ENCODE peak calls at places on chromosomes 3 and 15, in ten cellular contexts. F, D, U, R, N, L, A, Z, P and T are unnamed samples.

GRCh38 chr3:102060814-102061213 is 211.5 kb downstream of the NFKBIZ start:
- DNase-seq in U (no peak), F (no peak), D (peak), R (peak), A (no peak), P (no peak), Z (peak), N (no peak), L (no peak), T (no peak)

GRCh38 chr15:56351362-56351761 is 13.9 kb upstream of the TEX9 start:
- DNase-seq in A (no peak), R (no peak), P (no peak), N (no peak), L (no peak), U (no peak), Z (no peak), D (no peak), F (no peak), T (no peak)

GRCh38 chr15:57146394-57147140 is 228.1 kb downstream of the TCF12 start:
- DNase-seq in L (no peak), P (peak), R (peak), U (peak), N (no peak), A (peak), F (no peak), Z (peak), D (peak), T (no peak)

GRCh38 chr3:71039332-71039731 is 544.2 kb downstream of the FOXP1 start:
- DNase-seq in P (no peak), R (no peak), U (no peak), D (no peak), L (no peak), F (no peak), Z (no peak), N (no peak), A (no peak), T (no peak)

GRCh38 chr3:184299488-184300376 is 691 bp downstream of the PSMD2 start:
- DNase-seq in D (no peak), N (no peak), L (no peak), R (peak), F (no peak), Z (peak), U (no peak), P (peak), A (no peak), T (no peak)

GRCh38 chr3:159773706-159774105 is 214.9 kb upstream of the IL12A start:
- DNase-seq in F (no peak), A (no peak), N (no peak), R (no peak), P (no peak), L (no peak), U (no peak), Z (no peak), D (no peak), T (no peak)

GRCh38 chr3:8539419-8539818 is 37.8 kb downstream of the LMCD1 start:
- DNase-seq in L (no peak), F (no peak), R (no peak), D (no peak), Z (no peak), P (no peak), N (no peak), A (no peak), U (no peak), T (no peak)

GRCh38 chr3:152271465-152272035 is 2.8 kb downstream of the MBNL1 start:
- DNase-seq in L (no peak), Z (no peak), D (no peak), F (no peak), N (no peak), A (no peak), P (no peak), U (no peak), R (no peak), T (no peak)

GRCh38 chr3:144375122-144375521 is 403.5 kb downstream of the DIPK2A start:
- DNase-seq in Z (no peak), L (no peak), P (no peak), F (no peak), A (no peak), N (no peak), R (no peak), D (no peak), U (no peak), T (no peak)

GRCh38 chr15:41564286-41564959 is 5.4 kb downstream of the TYRO3 start:
- DNase-seq in A (no peak), L (no peak), D (no peak), P (peak), R (peak), Z (no peak), U (peak), N (peak), F (no peak), T (no peak)

GRCh38 chr3:13788522-13789424 is 91.1 kb downstream of the WNT7A start:
- DNase-seq in Z (no peak), D (peak), A (no peak), F (no peak), P (peak), R (no peak), L (no peak), U (no peak), N (no peak), T (no peak)

GRCh38 chr3:98733778-98734281 is 29.3 kb upstream of the ST3GAL6 start:
- DNase-seq in R (no peak), U (peak), F (no peak), Z (peak), L (no peak), D (no peak), P (peak), A (peak), N (no peak), T (no peak)

GRCh38 chr3:39485547-39485946 is 18.1 kb downstream of the MOBP start:
- DNase-seq in P (no peak), F (no peak), L (no peak), R (peak), Z (no peak), D (no peak), N (peak), A (no peak), U (no peak), T (no peak)

DNA sequence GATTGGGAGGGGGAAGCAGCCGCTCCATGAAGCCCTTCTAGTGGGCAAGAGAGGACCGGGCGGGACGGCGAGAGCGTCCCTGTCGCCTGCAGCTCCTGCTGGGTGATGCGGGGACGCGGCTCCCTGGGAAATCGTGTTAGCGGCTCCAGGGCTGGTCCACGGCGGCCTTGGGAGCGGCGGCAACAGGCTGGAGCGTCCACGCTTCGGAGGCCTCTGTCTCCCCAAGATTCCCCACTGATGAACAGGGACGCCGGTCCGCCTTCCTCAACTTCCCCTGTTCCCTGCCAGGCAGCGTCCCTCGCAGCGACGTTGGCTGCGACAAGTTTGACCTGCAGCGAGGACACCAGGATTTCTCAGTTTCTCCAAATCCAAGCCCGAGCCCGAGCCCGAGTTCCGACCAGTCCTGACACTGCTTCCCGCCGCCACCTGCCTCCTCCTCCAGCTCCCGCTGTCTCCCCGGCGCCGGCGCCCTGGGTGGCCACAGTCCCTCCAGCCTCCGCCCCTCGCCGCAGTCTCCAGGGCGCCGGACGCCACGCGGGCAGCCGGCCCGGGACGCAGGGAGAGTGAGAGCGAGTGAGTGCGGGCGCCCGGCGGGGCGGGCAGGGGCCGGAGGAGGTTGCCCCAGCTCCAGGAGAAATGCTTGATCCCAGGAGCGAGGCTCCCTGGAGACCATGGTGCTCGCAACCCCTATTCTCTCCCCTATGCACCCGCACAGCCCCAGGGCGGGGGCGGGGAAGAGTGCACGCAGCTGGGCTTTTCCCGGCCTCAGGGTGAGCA is 78.1 kb upstream of the RNF7 start:
- DNase-seq in A (peak), D (peak), N (peak), P (no peak), F (no peak), U (peak), R (peak), Z (peak), L (no peak), T (peak)
- H3K4me3 ChIP-seq in A (peak), D (peak), N (peak), P (peak), F (no peak), U (peak), R (peak), Z (peak), L (peak), T (peak)

DNA sequence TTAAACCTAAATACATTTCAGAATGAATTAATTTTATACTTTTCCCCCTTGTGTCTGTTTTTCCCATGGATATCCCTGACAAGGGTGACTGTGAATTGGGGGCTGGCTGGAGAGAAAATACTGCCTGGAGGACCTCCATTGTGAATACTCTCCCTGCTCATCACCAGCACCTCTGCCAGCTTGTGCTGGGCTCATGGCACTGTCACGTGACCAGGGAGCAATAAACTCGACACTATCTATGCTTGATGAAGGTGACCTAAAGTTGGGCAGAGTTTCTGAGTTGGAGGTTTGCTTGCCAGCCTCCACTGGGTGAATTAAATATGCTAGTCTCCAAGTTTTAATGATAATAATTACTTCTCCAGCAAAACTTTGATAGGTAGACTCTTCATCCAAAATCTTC is 189.5 kb downstream of the SPATA16 start:
- DNase-seq in F (no peak), N (no peak), D (no peak), U (no peak), L (no peak), A (no peak), R (no peak), P (no peak), Z (no peak), T (no peak)
- H3K4me3 ChIP-seq in F (no peak), N (no peak), D (no peak), U (no peak), L (no peak), A (no peak), R (no peak), P (no peak), Z (no peak), T (no peak)

GRCh38 chr15:52790941-52791751 is 1.0 kb upstream of the ONECUT1 start:
- DNase-seq in P (no peak), N (no peak), Z (no peak), A (no peak), R (no peak), U (no peak), F (no peak), D (no peak), L (no peak), T (no peak)
- H3K4me3 ChIP-seq in P (peak), N (peak), Z (no peak), A (peak), R (no peak), U (no peak), F (no peak), D (peak), L (peak), T (no peak)

GRCh38 chr15:70517194-70517590 is 246.2 kb downstream of the UACA start:
- DNase-seq in N (no peak), Z (peak), A (no peak), R (no peak), U (no peak), D (no peak), P (no peak), F (no peak), L (no peak), T (no peak)

GRCh38 chr15:70519616-70520015 is 243.7 kb downstream of the UACA start:
- DNase-seq in A (no peak), L (no peak), D (no peak), R (no peak), Z (no peak), N (no peak), U (no peak), F (no peak), P (no peak), T (no peak)

GRCh38 chr15:70516408-70517193 is 246.8 kb downstream of the UACA start:
- DNase-seq in F (no peak), A (no peak), D (no peak), U (no peak), L (no peak), P (no peak), R (no peak), N (no peak), Z (no peak), T (no peak)

GRCh38 chr15:70519004-70519365 is 244.4 kb downstream of the UACA start:
- DNase-seq in Z (no peak), U (no peak), R (no peak), N (no peak), L (no peak), D (no peak), A (no peak), P (no peak), F (no peak), T (no peak)

DNA sequence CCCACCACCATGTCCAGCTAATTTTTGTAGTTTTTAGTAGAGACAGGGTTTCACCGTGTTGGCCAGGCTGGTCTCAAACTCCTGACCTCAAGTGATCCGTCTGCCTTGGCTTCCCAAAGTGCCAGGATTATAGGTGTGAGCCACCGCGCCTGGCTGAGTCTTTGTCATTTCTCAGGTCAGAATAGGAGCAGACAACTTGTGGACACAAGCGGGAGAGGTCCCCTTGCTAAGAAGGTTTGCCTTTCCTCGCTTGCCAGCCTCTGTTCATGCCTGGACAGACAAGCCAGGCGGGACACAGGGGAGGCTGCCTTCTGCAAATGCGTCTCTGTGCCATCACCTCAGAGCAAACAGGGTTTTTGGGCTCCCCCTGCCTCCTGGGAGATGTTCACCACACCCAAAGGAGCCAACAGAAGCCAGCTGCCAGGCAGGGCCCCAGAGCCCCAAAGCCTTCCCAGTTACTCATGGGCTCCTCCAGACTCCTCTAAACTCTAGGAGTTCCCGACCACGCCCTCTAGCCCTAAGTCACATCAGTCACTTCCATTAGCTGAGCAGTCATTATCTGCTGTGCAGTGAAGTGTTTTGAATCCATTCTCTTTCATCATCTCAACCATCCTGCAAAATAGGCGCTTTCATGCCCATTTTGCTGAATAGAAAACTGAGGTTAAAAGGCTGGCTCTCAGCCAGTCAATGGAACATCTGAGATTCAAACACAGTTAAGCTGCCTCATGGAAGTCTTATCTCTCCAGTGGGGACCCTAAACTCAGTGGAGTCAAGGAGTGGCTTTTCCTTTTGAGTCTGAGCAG is 245.0 kb downstream of the UACA start:
- DNase-seq in R (no peak), F (no peak), N (no peak), U (no peak), D (no peak), L (no peak), A (no peak), Z (peak), P (no peak), T (no peak)
- H3K4me3 ChIP-seq in R (no peak), F (no peak), N (no peak), U (no peak), D (no peak), L (no peak), A (no peak), Z (no peak), P (no peak), T (no peak)